ENCODE peak calls at places on chromosomes 5 and 9, in five cellular contexts. One of them, this sample, is unnamed.

GRCh38 chr9:130120207-130120587 is 52.0 kb upstream of the NCS1 start:
- DNase-seq in breast epithelium: no peak
- DNase-seq in GM23338: no peak
- DNase-seq in HCT116: no peak
- DNase-seq in stomach: no peak
- DNase-seq in this sample: no peak

GRCh38 chr9:137454145-137454505 is 5.0 kb downstream of the NSMF start:
- DNase-seq in breast epithelium: no peak
- DNase-seq in GM23338: peak; percentile 79
- DNase-seq in HCT116: no peak
- DNase-seq in stomach: peak; percentile 66
- DNase-seq in this sample: no peak

GRCh38 chr9:117083440-117083984 is 331.3 kb downstream of the ASTN2 start:
- DNase-seq in breast epithelium: no peak
- DNase-seq in GM23338: peak; percentile 30
- DNase-seq in HCT116: no peak
- DNase-seq in stomach: no peak
- DNase-seq in this sample: no peak

GRCh38 chr5:55923177-55923872 is 71.4 kb downstream of the IL6ST start:
- DNase-seq in breast epithelium: no peak
- DNase-seq in GM23338: peak; percentile 53
- DNase-seq in HCT116: no peak
- DNase-seq in stomach: peak; percentile 33
- DNase-seq in this sample: no peak

GRCh38 chr5:157740211-157740610 is 3.3 kb upstream of the LSM11 start:
- DNase-seq in breast epithelium: no peak
- DNase-seq in GM23338: peak; percentile 79
- DNase-seq in HCT116: peak; percentile 19
- DNase-seq in stomach: no peak
- DNase-seq in this sample: no peak

GRCh38 chr9:89078860-89079259 is 87.6 kb downstream of the S1PR3 start:
- DNase-seq in breast epithelium: no peak
- DNase-seq in GM23338: no peak
- DNase-seq in HCT116: no peak
- DNase-seq in stomach: no peak
- DNase-seq in this sample: no peak

GRCh38 chr5:73378765-73379164 is 69.8 kb downstream of the FOXD1 start:
- DNase-seq in breast epithelium: no peak
- DNase-seq in GM23338: no peak
- DNase-seq in HCT116: no peak
- DNase-seq in stomach: no peak
- DNase-seq in this sample: no peak

GRCh38 chr9:123998970-123999621 is 12.5 kb upstream of the LHX2 start:
- DNase-seq in breast epithelium: no peak
- DNase-seq in GM23338: peak; percentile 71
- DNase-seq in HCT116: no peak
- DNase-seq in stomach: no peak
- DNase-seq in this sample: no peak

GRCh38 chr5:172410160-172410559 is 44.2 kb downstream of the SH3PXD2B start:
- DNase-seq in breast epithelium: no peak
- DNase-seq in GM23338: peak; percentile 28
- DNase-seq in HCT116: no peak
- DNase-seq in stomach: no peak
- DNase-seq in this sample: no peak

GRCh38 chr5:73726071-73726470 is 100.1 kb downstream of the ARHGEF28 start:
- DNase-seq in breast epithelium: no peak
- DNase-seq in GM23338: no peak
- DNase-seq in HCT116: no peak
- DNase-seq in stomach: no peak
- DNase-seq in this sample: no peak

GRCh38 chr9:104843644-104844226 is 79.8 kb downstream of the NIPSNAP3B start:
- DNase-seq in breast epithelium: no peak
- DNase-seq in GM23338: peak; percentile 19
- DNase-seq in HCT116: no peak
- DNase-seq in stomach: no peak
- DNase-seq in this sample: no peak

GRCh38 chr5:174187001-174187400 is 141.5 kb downstream of the NSG2 start:
- DNase-seq in breast epithelium: no peak
- DNase-seq in GM23338: no peak
- DNase-seq in HCT116: no peak
- DNase-seq in stomach: no peak
- DNase-seq in this sample: no peak

GRCh38 chr5:57836921-57837320 is 354.3 kb upstream of the ACTBL2 start:
- DNase-seq in breast epithelium: no peak
- DNase-seq in GM23338: no peak
- DNase-seq in HCT116: no peak
- DNase-seq in stomach: no peak
- DNase-seq in this sample: no peak

GRCh38 chr5:96780626-96781025 is 27.1 kb downstream of the ERAP1 start:
- DNase-seq in breast epithelium: no peak
- DNase-seq in GM23338: no peak
- DNase-seq in HCT116: no peak
- DNase-seq in stomach: no peak
- DNase-seq in this sample: no peak

GRCh38 chr5:151678146-151678545 is 8.6 kb downstream of the SPARC start:
- DNase-seq in breast epithelium: no peak
- DNase-seq in GM23338: no peak
- DNase-seq in HCT116: no peak
- DNase-seq in stomach: no peak
- DNase-seq in this sample: no peak

GRCh38 chr5:151676719-151677118 is 10.0 kb downstream of the SPARC start:
- DNase-seq in breast epithelium: no peak
- DNase-seq in GM23338: no peak
- DNase-seq in HCT116: no peak
- DNase-seq in stomach: no peak
- DNase-seq in this sample: no peak

GRCh38 chr5:151678713-151679112 is 8.0 kb downstream of the SPARC start:
- DNase-seq in breast epithelium: no peak
- DNase-seq in GM23338: no peak
- DNase-seq in HCT116: no peak
- DNase-seq in stomach: no peak
- DNase-seq in this sample: no peak

GRCh38 chr5:151675225-151675955 is 11.3 kb downstream of the SPARC start:
- DNase-seq in breast epithelium: no peak
- DNase-seq in GM23338: peak; percentile 51
- DNase-seq in HCT116: no peak
- DNase-seq in stomach: no peak
- DNase-seq in this sample: no peak

DNA sequence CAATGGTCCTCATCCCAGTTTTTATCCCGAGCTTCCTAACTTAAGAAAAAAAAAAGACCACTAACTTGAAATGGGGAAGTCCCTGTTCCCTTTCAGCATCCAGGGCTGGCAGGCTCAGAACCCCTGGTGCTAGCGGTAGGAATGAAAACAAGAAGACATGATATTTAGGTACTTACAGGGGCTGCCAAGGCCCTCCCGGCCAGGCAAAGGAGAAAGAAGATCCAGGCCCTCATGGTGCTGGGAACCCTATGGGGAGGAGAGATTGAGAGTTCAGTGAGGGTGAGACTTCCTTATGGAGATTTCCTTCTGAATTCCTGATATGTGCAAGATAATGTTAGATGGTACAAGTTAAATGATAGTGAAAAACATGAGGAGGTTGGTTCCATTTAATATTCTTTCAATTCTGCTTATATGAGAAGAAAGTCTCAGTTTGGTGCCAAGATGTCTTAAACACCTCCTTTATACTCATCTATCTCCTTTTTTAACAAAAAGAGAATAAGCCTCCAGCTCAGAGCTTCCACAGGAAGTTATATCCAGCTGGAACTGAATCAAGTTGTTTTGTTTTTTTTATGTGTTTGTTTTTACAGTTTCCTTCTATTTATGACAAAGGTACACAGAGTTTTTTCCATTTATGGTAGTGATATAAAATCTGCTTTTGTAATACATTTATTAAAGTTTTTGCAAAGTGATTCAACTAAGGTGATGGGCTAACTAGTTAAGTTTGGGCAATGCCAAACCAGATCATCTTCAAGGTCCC is 10.6 kb downstream of the SPARC start:
- DNase-seq in breast epithelium: no peak
- DNase-seq in GM23338: peak; percentile 18
- DNase-seq in HCT116: no peak
- DNase-seq in stomach: no peak
- DNase-seq in this sample: no peak
- H3K4me3 ChIP-seq in breast epithelium: peak overlapping the region; percentile 15
- H3K4me3 ChIP-seq in GM23338: no peak overlapping the region
- H3K4me3 ChIP-seq in HCT116: no peak overlapping the region
- H3K4me3 ChIP-seq in stomach: no peak overlapping the region
- H3K4me3 ChIP-seq in this sample: no peak overlapping the region

GRCh38 chr9:110370316-110370715 is 32.7 kb upstream of the TXNDC8 start:
- DNase-seq in breast epithelium: no peak
- DNase-seq in GM23338: no peak
- DNase-seq in HCT116: no peak
- DNase-seq in stomach: no peak
- DNase-seq in this sample: no peak

GRCh38 chr9:110371411-110372013 is 33.8 kb upstream of the TXNDC8 start:
- DNase-seq in breast epithelium: no peak
- DNase-seq in GM23338: no peak
- DNase-seq in HCT116: no peak
- DNase-seq in stomach: no peak
- DNase-seq in this sample: no peak
- TF ChIP-seq POLR2AphosphoS5 in breast epithelium: no peak
- TF ChIP-seq POLR2AphosphoS5 in GM23338: no peak
- TF ChIP-seq POLR2AphosphoS5 in HCT116: no peak
- TF ChIP-seq POLR2AphosphoS5 in stomach: no peak
- TF ChIP-seq POLR2AphosphoS5 in this sample: no peak

GRCh38 chr9:87725356-87725899 is 491 bp upstream of the CTSL start:
- DNase-seq in breast epithelium: no peak
- DNase-seq in GM23338: peak; percentile 69
- DNase-seq in HCT116: no peak
- DNase-seq in stomach: no peak
- DNase-seq in this sample: no peak

GRCh38 chr9:87722393-87722792 is 3.5 kb upstream of the CTSL start:
- DNase-seq in breast epithelium: no peak
- DNase-seq in GM23338: no peak
- DNase-seq in HCT116: no peak
- DNase-seq in stomach: no peak
- DNase-seq in this sample: no peak

GRCh38 chr9:87725900-87726709 is at the start of gene CTSL:
- DNase-seq in breast epithelium: peak; percentile 83
- DNase-seq in GM23338: peak; percentile 95
- DNase-seq in HCT116: peak; percentile 59
- DNase-seq in stomach: peak; percentile 85
- DNase-seq in this sample: no peak
- H3K4me3 ChIP-seq in breast epithelium: peak within 1 kb of the TSS; percentile 85
- H3K4me3 ChIP-seq in GM23338: peak within 1 kb of the TSS; percentile 69
- H3K4me3 ChIP-seq in HCT116: peak within 1 kb of the TSS; percentile 90
- H3K4me3 ChIP-seq in stomach: peak within 1 kb of the TSS; percentile 51
- H3K4me3 ChIP-seq in this sample: peak within 1 kb of the TSS; percentile 72

GRCh38 chr9:109012009-109012875 is 1.1 kb downstream of the CTNNAL1 start:
- DNase-seq in breast epithelium: peak; percentile 58
- DNase-seq in GM23338: peak; percentile 76
- DNase-seq in HCT116: peak; percentile 85
- DNase-seq in stomach: peak; percentile 57
- DNase-seq in this sample: peak; percentile 34
- TF ChIP-seq POLR2AphosphoS5 in breast epithelium: no peak
- TF ChIP-seq POLR2AphosphoS5 in GM23338: no peak
- TF ChIP-seq POLR2AphosphoS5 in HCT116: peak; percentile 45
- TF ChIP-seq POLR2AphosphoS5 in stomach: peak; percentile 51
- TF ChIP-seq POLR2AphosphoS5 in this sample: no peak

DNA sequence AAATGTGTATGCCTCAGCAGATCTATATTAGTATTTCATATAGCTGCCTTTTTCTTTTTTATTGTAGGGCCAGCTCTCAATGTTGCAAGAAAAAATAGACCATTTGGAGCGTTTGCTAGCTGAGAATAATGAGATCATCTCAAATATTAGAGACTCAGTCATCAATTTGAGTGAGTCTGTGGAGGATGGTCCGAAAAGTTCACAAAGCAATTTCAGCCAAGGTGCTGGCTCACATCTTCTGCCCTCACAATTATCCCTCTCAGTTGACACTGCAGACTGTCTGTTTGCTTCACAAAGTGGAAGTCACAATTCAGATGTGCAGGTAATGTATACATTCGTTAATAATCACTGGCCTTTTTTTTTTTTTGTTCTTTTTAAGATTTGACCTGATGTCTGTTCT is 23.7 kb downstream of the MAN2A1 start:
- DNase-seq in breast epithelium: no peak
- DNase-seq in GM23338: no peak
- DNase-seq in HCT116: no peak
- DNase-seq in stomach: no peak
- DNase-seq in this sample: no peak
- H3K4me3 ChIP-seq in breast epithelium: no peak overlapping the region
- H3K4me3 ChIP-seq in GM23338: no peak overlapping the region
- H3K4me3 ChIP-seq in HCT116: no peak overlapping the region
- H3K4me3 ChIP-seq in stomach: no peak overlapping the region
- H3K4me3 ChIP-seq in this sample: no peak overlapping the region

DNA sequence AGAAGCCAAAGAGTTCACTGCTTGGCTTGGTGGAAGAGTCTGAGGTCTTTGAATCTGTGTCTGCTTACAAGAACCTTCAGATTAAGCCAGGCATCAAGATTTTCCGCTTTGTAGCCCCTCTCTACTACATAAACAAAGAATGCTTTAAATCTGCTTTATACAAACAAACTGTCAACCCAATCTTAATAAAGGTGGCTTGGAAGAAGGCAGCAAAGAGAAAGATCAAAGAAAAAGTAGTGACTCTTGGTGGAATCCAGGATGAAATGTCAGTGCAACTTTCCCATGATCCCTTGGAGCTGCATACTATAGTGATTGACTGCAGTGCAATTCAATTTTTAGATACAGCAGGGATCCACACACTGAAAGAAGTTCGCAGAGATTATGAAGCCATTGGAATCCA is 19.2 kb downstream of the TIGD6 start:
- DNase-seq in breast epithelium: no peak
- DNase-seq in GM23338: no peak
- DNase-seq in HCT116: no peak
- DNase-seq in stomach: no peak
- DNase-seq in this sample: no peak
- TF ChIP-seq POLR2AphosphoS5 in breast epithelium: no peak
- TF ChIP-seq POLR2AphosphoS5 in GM23338: no peak
- TF ChIP-seq POLR2AphosphoS5 in HCT116: no peak
- TF ChIP-seq POLR2AphosphoS5 in stomach: no peak
- TF ChIP-seq POLR2AphosphoS5 in this sample: no peak

DNA sequence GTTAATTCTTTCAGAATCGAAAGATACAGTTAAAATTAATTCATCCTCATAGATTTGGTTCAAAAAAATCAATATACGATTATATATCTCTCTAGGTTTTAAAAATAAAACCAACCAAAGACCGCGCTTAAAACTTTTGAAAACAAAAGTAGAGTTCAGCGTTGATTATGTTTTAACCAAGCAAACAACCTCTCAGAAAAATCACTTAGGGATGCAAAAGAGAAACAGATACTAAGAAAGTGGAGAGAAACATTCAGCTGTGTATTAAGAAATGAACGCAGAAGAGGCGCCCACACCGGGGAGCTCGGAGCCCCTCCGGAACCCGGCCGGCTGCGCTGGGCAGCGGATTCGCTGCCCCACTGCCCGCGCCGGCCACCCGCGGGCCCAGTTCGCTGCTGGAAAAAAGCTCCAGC is 1.4 kb downstream of the PITX1 start:
- DNase-seq in breast epithelium: no peak
- DNase-seq in GM23338: no peak
- DNase-seq in HCT116: no peak
- DNase-seq in stomach: no peak
- DNase-seq in this sample: no peak
- H3K4me3 ChIP-seq in breast epithelium: peak overlapping the region; percentile 66
- H3K4me3 ChIP-seq in GM23338: peak overlapping the region; percentile 42
- H3K4me3 ChIP-seq in HCT116: peak overlapping the region; percentile 100
- H3K4me3 ChIP-seq in stomach: peak overlapping the region; percentile 77
- H3K4me3 ChIP-seq in this sample: peak overlapping the region; percentile 100

This sample was measured in SK-N-MC.